ENCODE peak calls at places on chromosomes 1 and 21, in four cellular contexts. Y is IMR-90, F is mesendoderm, V is H1. M is an unnamed sample.

GRCh38 chr1:165235158-165235776 is 121.2 kb downstream of the LMX1A start:
- DNase-seq in F (peak; percentile 26), V (peak; percentile 66), Y (no peak), M (peak; percentile 40)

GRCh38 chr1:36095760-36096405 is 7.2 kb downstream of the ADPRS start:
- DNase-seq in F (no peak), V (no peak), Y (no peak), M (no peak)

GRCh38 chr1:10489291-10490055 is 14.7 kb downstream of the PEX14 start:
- DNase-seq in F (no peak), Y (no peak), V (no peak), M (no peak)

GRCh38 chr1:156122519-156123355 is 8.2 kb downstream of the LMNA start:
- DNase-seq in V (no peak), Y (peak; percentile 92), F (peak; percentile 56), M (no peak)

GRCh38 chr1:2208309-2209239 is 14.0 kb upstream of the FAAP20 start:
- DNase-seq in Y (peak; percentile 88), V (no peak), F (no peak), M (no peak)

GRCh38 chr1:81179239-81179638 is 621.5 kb upstream of the ADGRL2 start:
- DNase-seq in V (no peak), F (no peak), Y (peak; percentile 99), M (no peak)

GRCh38 chr21:41009398-41010177 is 158.4 kb upstream of the BACE2 start:
- DNase-seq in V (no peak), F (no peak), Y (no peak), M (no peak)

GRCh38 chr21:31660134-31660565 is 657 bp downstream of the SOD1 start:
- DNase-seq in Y (no peak), F (peak; percentile 54), V (no peak), M (no peak)

GRCh38 chr1:93081716-93082115 is 2.6 kb downstream of the MTF2 start:
- DNase-seq in V (no peak), F (no peak), Y (peak; percentile 88), M (no peak)

GRCh38 chr1:236526079-236526478 is 2.3 kb downstream of the LGALS8 start:
- DNase-seq in Y (no peak), F (no peak), V (no peak), M (no peak)

GRCh38 chr1:87642581-87643129 is 314.0 kb downstream of the LMO4 start:
- DNase-seq in Y (peak; percentile 12), V (peak; percentile 45), F (peak; percentile 90), M (no peak)

DNA sequence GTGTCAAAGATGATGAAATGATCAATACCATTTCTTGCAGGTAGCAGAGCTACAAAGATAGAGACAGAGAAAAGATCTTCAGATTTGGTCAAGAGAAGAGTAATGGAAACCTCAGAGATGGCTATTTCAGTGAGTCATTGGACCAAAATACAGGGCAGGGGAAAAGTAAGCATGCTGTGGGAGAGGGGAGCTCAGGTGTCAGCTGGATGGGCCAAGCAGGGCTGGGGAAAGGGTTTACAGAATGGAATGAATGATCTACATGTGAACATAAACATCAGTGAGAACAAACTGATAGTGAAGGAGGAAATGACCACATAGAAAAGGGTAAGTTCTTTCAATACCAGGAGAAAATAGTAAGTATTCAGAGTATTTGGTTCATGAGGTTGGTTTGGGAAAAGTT is 61.4 kb upstream of the CNN3 start:
- DNase-seq in Y (peak; percentile 91), V (no peak), F (no peak), M (no peak)
- H3K56ac ChIP-seq in Y (no peak overlapping the region), V (no peak overlapping the region), F (no peak overlapping the region), M (no peak overlapping the region)

GRCh38 chr1:19120070-19120469 is 90.0 kb downstream of the UBR4 start:
- DNase-seq in V (no peak), Y (no peak), F (no peak), M (no peak)
- H3K56ac ChIP-seq in V (no peak overlapping the region), Y (no peak overlapping the region), F (no peak overlapping the region), M (no peak overlapping the region)

DNA sequence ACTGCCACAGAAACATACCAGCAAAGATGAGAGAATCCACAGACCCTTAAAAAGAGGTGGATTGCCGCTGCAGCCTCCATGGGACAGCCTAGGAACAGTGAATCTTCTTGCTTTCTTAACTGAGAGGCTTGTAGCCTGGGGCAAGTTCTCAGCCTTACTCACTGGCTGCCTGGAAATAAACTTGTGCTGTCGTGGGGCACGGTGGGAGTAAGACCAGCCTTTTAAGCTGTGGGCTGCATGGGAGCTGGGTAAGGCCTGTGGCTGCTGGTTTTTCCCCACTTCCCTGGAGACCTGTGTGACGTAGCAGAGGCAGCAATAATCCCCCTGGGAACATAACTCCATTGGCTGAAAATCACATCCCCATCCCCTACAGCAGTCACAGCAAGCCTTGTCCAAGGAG is 30.8 kb downstream of the CD2 start:
- DNase-seq in F (no peak), V (peak; percentile 26), Y (no peak), M (no peak)
- H3K56ac ChIP-seq in F (no peak overlapping the region), V (no peak overlapping the region), Y (no peak overlapping the region), M (no peak overlapping the region)

DNA sequence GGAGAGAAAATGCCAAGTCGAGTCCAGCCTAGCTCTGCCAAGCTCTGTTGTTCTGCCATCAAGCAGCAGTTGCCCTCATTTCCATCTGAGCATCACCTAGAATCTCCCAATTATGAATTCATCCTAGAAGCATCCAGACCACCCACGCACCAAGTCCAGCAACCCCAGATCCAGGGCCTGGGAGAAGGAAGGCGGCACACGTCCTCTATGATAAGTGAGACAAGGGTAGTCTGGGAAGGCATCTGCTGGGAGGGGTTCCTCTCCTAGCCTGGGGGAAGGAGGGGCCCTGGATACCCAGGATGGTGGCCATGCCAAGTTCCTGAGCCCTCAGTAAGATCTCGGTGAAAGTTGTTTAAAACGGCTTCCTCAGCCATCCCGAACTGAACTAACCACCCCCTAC is 70.7 kb downstream of the VWA5B1 start:
- DNase-seq in V (no peak), Y (no peak), F (no peak), M (no peak)
- H3K56ac ChIP-seq in V (no peak overlapping the region), Y (no peak overlapping the region), F (no peak overlapping the region), M (no peak overlapping the region)

GRCh38 chr1:113534875-113535274 is 144.6 kb downstream of the MAGI3 start:
- DNase-seq in Y (peak; percentile 23), F (peak; percentile 4), V (no peak), M (no peak)

GRCh38 chr1:113541108-113541507 is 150.8 kb downstream of the MAGI3 start:
- DNase-seq in Y (no peak), V (no peak), F (no peak), M (no peak)

GRCh38 chr1:113536182-113536780 is 146.0 kb downstream of the MAGI3 start:
- DNase-seq in Y (peak; percentile 64), V (no peak), F (no peak), M (no peak)

GRCh38 chr1:113540328-113540727 is 150.0 kb downstream of the MAGI3 start:
- DNase-seq in V (no peak), F (no peak), Y (no peak), M (no peak)

DNA sequence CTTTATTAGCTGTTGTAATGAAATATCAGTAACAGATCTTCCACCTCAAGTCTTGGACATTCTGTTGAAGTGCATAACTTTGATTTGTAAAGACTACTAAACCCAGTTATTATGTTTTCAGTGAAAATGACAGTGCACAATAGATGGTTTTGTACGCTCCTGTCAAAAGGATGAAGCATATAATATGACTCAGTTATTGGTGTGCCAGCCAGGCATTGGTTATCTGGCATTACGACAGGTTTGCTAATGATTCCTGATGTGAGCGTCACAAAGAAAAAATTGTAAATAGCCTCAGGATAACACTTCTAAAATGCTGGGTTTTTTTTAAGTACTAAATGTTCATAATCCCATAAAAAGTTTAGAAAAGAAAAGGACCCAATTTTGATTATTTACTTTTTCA is 147.9 kb downstream of the MAGI3 start:
- DNase-seq in V (no peak), Y (no peak), F (no peak), M (no peak)
- H3K56ac ChIP-seq in V (no peak overlapping the region), Y (no peak overlapping the region), F (no peak overlapping the region), M (no peak overlapping the region)

DNA sequence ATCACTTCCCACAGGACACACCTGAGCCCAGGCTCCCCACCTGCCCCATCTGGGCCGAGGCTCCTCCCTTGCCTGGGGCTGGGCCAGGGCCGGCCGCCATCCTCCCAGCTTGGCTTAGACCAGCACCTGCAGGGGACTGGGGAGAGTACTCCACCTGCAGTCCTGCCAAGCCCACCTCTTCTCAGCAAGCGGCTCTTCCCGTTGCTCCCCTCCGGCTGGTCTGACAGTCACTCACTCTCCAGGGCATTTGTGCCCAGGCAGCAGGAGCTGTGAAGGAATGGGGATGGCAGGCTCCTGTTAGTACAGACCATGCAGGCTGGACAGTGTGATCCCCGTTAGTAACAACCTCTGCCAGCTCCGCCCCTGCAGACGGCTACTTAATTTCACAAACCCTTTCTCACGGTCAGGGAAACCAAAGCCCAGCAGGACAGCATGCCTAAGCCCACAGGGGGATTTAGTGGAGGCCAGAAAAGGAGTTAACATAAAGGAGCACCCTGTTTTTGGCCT is at the start of gene FYB2:
- DNase-seq in F (peak; percentile 63), V (peak; percentile 76), Y (no peak), M (peak; percentile 89)
- H3K56ac ChIP-seq in F (no peak within 1 kb of the TSS), V (no peak within 1 kb of the TSS), Y (no peak within 1 kb of the TSS), M (no peak within 1 kb of the TSS)

GRCh38 chr1:215891673-215892072 is 324.6 kb downstream of the KCTD3 start:
- DNase-seq in V (no peak), F (no peak), Y (peak; percentile 53), M (no peak)
- H3K56ac ChIP-seq in V (no peak overlapping the region), F (no peak overlapping the region), Y (no peak overlapping the region), M (no peak overlapping the region)

DNA sequence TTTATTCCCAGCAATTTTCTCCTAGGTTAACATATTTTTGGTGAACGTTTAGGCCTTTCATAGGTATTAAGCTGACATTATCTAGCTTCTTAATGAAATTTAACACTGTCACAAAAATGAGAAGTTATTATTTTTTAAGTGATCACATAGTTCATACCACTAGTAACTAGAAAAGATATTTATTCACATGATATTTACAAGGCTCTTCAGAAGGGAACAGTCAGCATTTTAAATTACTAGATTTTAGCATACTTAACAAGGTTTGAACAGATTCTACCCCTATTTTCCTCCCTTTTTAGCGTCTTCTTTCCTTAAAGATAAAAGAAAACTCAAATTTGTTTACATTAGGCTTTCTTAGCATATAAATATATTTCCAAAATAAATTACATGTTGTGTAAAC is 65.5 kb upstream of the B3GALT2 start:
- DNase-seq in V (no peak), F (no peak), Y (no peak), M (no peak)
- H3K56ac ChIP-seq in V (no peak overlapping the region), F (no peak overlapping the region), Y (no peak overlapping the region), M (no peak overlapping the region)

GRCh38 chr1:106793686-106794085 is 262.8 kb upstream of the PRMT6 start:
- DNase-seq in Y (no peak), F (no peak), V (no peak), M (no peak)
- H3K56ac ChIP-seq in Y (no peak overlapping the region), F (no peak overlapping the region), V (no peak overlapping the region), M (no peak overlapping the region)

M was measured in H9.